ENCODE peak calls at places on chromosomes 3 and 15, in seven cellular contexts. I is Panc1, E is uterus, T is body of pancreas, W is tibial artery, M is astrocyte, Q is heart left ventricle. K is an unnamed sample. For H3K4me1 and H3K27me3, the result is how much of the 10 kb centered on the place peaks cover.

GRCh38 chr15:34116620-34117019 is 14.7 kb downstream of the PGBD4 start:
- DNase-seq in I (no peak), E (no peak), T (no peak), W (no peak), M (peak), Q (no peak), K (no peak)

GRCh38 chr3:175940881-175941280 is 1081.7 kb downstream of the NAALADL2 start:
- DNase-seq in I (no peak), E (no peak), T (no peak), W (no peak), M (no peak), Q (no peak), K (no peak)

GRCh38 chr15:57522148-57522547 is 69.6 kb upstream of the MYZAP start:
- DNase-seq in I (no peak), E (no peak), T (peak), W (no peak), M (no peak), Q (no peak), K (peak)

GRCh38 chr3:58093573-58094195 is 85.5 kb downstream of the FLNB start:
- DNase-seq in I (no peak), E (no peak), T (no peak), W (no peak), M (peak), Q (no peak), K (no peak)

GRCh38 chr3:49661281-49661680 is 12.9 kb upstream of the APEH start:
- DNase-seq in I (no peak), E (no peak), T (no peak), W (no peak), M (no peak), Q (no peak), K (peak)

GRCh38 chr3:185815391-185816282 is 9.2 kb downstream of the IGF2BP2 start:
- DNase-seq in I (no peak), E (no peak), T (no peak), W (no peak), M (peak), Q (no peak), K (no peak)

GRCh38 chr3:127200086-127200691 is 7.3 kb downstream of the PRR23E start:
- DNase-seq in I (no peak), E (no peak), T (no peak), W (peak), M (no peak), Q (no peak), K (no peak)

GRCh38 chr3:7171493-7171892 is 310.6 kb downstream of the GRM7 start:
- DNase-seq in I (no peak), E (no peak), T (no peak), W (no peak), M (no peak), Q (no peak), K (no peak)

GRCh38 chr15:66092053-66092976 is 161.2 kb downstream of the MEGF11 start:
- DNase-seq in I (no peak), E (no peak), T (no peak), W (peak), M (no peak), Q (no peak), K (no peak)

GRCh38 chr3:37197810-37198371 is 23.5 kb upstream of the LRRFIP2 start:
- DNase-seq in I (no peak), E (no peak), T (no peak), W (no peak), M (peak), Q (no peak), K (no peak)

GRCh38 chr3:139339219-139339906 is 4.5 kb upstream of the MRPS22 start:
- DNase-seq in I (no peak), E (no peak), T (no peak), W (no peak), M (peak), Q (no peak), K (peak)

GRCh38 chr3:18061737-18062136 is 319.3 kb upstream of the TBC1D5 start:
- DNase-seq in I (no peak), E (no peak), T (no peak), W (no peak), M (no peak), Q (no peak), K (no peak)

GRCh38 chr15:67148196-67148701 is 82.8 kb downstream of the SMAD3 start:
- DNase-seq in I (no peak), E (no peak), T (no peak), W (peak), M (peak), Q (no peak), K (no peak)

GRCh38 chr3:150806436-150806835 is 43.5 kb upstream of the SIAH2 start:
- DNase-seq in I (no peak), E (no peak), T (no peak), W (no peak), M (no peak), Q (no peak), K (no peak)

GRCh38 chr3:12708584-12709192 is 44.8 kb upstream of the RAF1 start:
- DNase-seq in I (no peak), E (peak), T (peak), W (peak), M (peak), Q (no peak), K (peak)

GRCh38 chr15:86743283-86743903 is 663.7 kb downstream of the AGBL1 start:
- DNase-seq in I (peak), E (no peak), T (peak), W (no peak), M (peak), Q (peak), K (no peak)

GRCh38 chr15:39885099-39885777 is 34.8 kb downstream of the GPR176 start:
- DNase-seq in I (no peak), E (no peak), T (no peak), W (no peak), M (no peak), Q (no peak), K (no peak)

GRCh38 chr15:100720406-100720967 is 118.1 kb downstream of the ASB7 start:
- DNase-seq in I (no peak), E (no peak), T (no peak), W (no peak), M (no peak), Q (no peak), K (peak)

GRCh38 chr3:23588547-23588946 is 217.2 kb upstream of the UBE2E1 start:
- DNase-seq in I (no peak), E (no peak), T (no peak), W (no peak), M (no peak), Q (no peak), K (no peak)

GRCh38 chr15:77369168-77369567 is 50.7 kb downstream of the PEAK1 start:
- DNase-seq in I (no peak), E (no peak), T (no peak), W (no peak), M (no peak), Q (no peak), K (no peak)

GRCh38 chr3:78907367-78907766 is 860.4 kb downstream of the ROBO1 start:
- DNase-seq in I (no peak), E (no peak), T (no peak), W (no peak), M (no peak), Q (no peak), K (no peak)

GRCh38 chr3:5330152-5330810 is 142.8 kb downstream of the EDEM1 start:
- DNase-seq in I (no peak), E (no peak), T (no peak), W (no peak), M (peak), Q (no peak), K (no peak)

GRCh38 chr3:102511168-102511567 is 76.4 kb downstream of the ZPLD1 start:
- DNase-seq in I (no peak), E (no peak), T (no peak), W (no peak), M (no peak), Q (no peak), K (no peak)

GRCh38 chr3:54654776-54655175 is 273.1 kb downstream of the LRTM1 start:
- DNase-seq in I (no peak), E (no peak), T (no peak), W (no peak), M (no peak), Q (no peak), K (no peak)

GRCh38 chr3:78003090-78003489 is 963.2 kb downstream of the ROBO2 start:
- DNase-seq in I (no peak), E (no peak), T (no peak), W (no peak), M (no peak), Q (no peak), K (no peak)

GRCh38 chr3:51141573-51141972 is 243.5 kb upstream of the MANF start:
- DNase-seq in I (no peak), E (no peak), T (no peak), W (no peak), M (no peak), Q (no peak), K (no peak)

GRCh38 chr15:101132390-101133180 is 119.3 kb downstream of the CHSY1 start:
- DNase-seq in I (no peak), E (no peak), T (no peak), W (no peak), M (no peak), Q (no peak), K (no peak)

GRCh38 chr3:11029948-11030347 is 37.4 kb downstream of the SLC6A1 start:
- DNase-seq in I (no peak), E (no peak), T (no peak), W (no peak), M (no peak), Q (no peak), K (no peak)

GRCh38 chr15:43493687-43494472 is 924 bp upstream of the TP53BP1 start:
- DNase-seq in I (no peak), E (no peak), T (no peak), W (no peak), M (no peak), Q (no peak), K (no peak)

GRCh38 chr15:90394074-90394473 is 6.0 kb downstream of the IQGAP1 start:
- DNase-seq in I (no peak), E (no peak), T (no peak), W (no peak), M (no peak), Q (no peak), K (no peak)

GRCh38 chr3:42667523-42668402 is 14.3 kb downstream of the ZBTB47 start:
- DNase-seq in I (no peak), E (peak), T (no peak), W (peak), M (no peak), Q (no peak), K (no peak)

GRCh38 chr3:171654809-171655208 is 155.5 kb downstream of the PLD1 start:
- DNase-seq in I (no peak), E (peak), T (peak), W (peak), M (peak), Q (peak), K (peak)

GRCh38 chr3:26637698-26638097 is 15.1 kb downstream of the LRRC3B start:
- DNase-seq in I (no peak), E (no peak), T (no peak), W (no peak), M (no peak), Q (no peak), K (no peak)

GRCh38 chr3:37493485-37494080 is 319.2 kb upstream of the LRRFIP2 start:
- DNase-seq in I (no peak), E (no peak), T (no peak), W (no peak), M (no peak), Q (no peak), K (no peak)

GRCh38 chr3:151345854-151346253 is 16.5 kb upstream of the P2RY13 start:
- DNase-seq in I (no peak), E (peak), T (no peak), W (no peak), M (peak), Q (no peak), K (no peak)

GRCh38 chr15:78133801-78134200 is 2.6 kb upstream of the CIB2 start:
- DNase-seq in I (no peak), E (no peak), T (no peak), W (no peak), M (no peak), Q (no peak), K (no peak)

GRCh38 chr15:64702816-64703631 is 72.4 kb downstream of the RBPMS2 start:
- DNase-seq in I (no peak), E (peak), T (peak), W (peak), M (peak), Q (peak), K (peak)
- H3K4me1 ChIP-seq in I (under half), E (under half), T (half or more), W (under half), M (under half), Q (under half), K (under half)

GRCh38 chr3:87307805-87308204 is 31.4 kb upstream of the POU1F1 start:
- DNase-seq in I (no peak), E (no peak), T (no peak), W (no peak), M (no peak), Q (no peak), K (no peak)
- TF ChIP-seq CTCF in I (peak), E (no peak), T (peak), W (no peak), M (peak), Q (no peak), K (no peak)

GRCh38 chr15:81265256-81265943 is 58.5 kb downstream of the STARD5 start:
- DNase-seq in I (no peak), E (no peak), T (no peak), W (no peak), M (no peak), Q (no peak), K (no peak)

GRCh38 chr15:81261172-81261808 is 62.7 kb downstream of the STARD5 start:
- DNase-seq in I (no peak), E (no peak), T (no peak), W (no peak), M (no peak), Q (no peak), K (no peak)

GRCh38 chr15:81264072-81264857 is 59.7 kb downstream of the STARD5 start:
- DNase-seq in I (no peak), E (no peak), T (no peak), W (no peak), M (no peak), Q (no peak), K (no peak)

GRCh38 chr15:81265944-81266775 is 57.8 kb downstream of the STARD5 start:
- DNase-seq in I (peak), E (peak), T (peak), W (peak), M (peak), Q (peak), K (peak)

DNA sequence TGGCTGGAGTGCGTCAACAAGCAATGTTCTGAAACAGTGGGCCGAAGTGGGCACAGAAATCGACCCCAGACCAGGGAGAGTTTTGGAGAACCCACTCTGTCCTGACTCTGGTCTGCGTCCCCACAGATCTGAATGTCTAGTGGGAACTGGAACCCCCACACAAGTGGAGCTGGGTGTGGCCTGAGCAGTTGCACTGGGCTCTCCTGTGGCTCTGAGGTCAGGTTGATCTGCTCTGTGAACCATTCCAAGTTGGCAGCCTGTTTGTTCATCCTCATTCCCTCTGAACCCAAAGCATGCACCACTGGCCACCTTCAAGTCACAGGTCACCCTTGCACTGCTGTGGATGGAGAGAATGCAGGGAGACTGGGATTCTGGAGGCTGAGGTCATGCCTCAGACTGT is 60.5 kb downstream of the STARD5 start:
- DNase-seq in I (no peak), E (no peak), T (no peak), W (no peak), M (no peak), Q (no peak), K (no peak)
- H3K27me3 ChIP-seq in I (under half), E (under half), T (under half), W (under half), M (under half), Q (under half), K (under half)

DNA sequence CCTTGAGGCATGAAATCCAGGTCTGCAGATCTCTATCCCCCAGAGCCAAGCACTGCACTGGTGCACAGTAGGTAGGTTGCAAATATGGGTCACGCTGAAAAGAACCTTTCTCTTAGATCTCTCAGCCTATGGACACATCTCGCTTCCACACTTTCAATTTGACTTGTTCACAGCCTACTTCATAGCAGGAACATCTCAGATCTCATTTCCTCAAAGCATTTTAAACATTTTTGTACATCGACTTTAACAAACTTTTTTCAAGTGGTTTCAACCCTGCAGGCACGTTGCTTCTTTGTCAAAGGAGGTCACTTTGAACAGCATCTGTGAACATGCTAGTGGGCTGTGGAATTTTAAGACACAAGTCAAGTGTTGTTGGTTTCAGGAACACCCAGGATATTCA is 76.0 kb downstream of the SLC12A8 start:
- DNase-seq in I (no peak), E (no peak), T (no peak), W (no peak), M (no peak), Q (no peak), K (no peak)
- H3K4me1 ChIP-seq in I (under half), E (under half), T (under half), W (under half), M (under half), Q (under half), K (under half)

GRCh38 chr3:190017575-190018288 is 103.0 kb downstream of the P3H2 start:
- DNase-seq in I (peak), E (peak), T (peak), W (no peak), M (peak), Q (no peak), K (peak)
- TF ChIP-seq CTCF in I (peak), E (peak), T (peak), W (peak), M (peak), Q (peak), K (peak)

GRCh38 chr3:87370007-87370406 is 93.6 kb upstream of the POU1F1 start:
- DNase-seq in I (no peak), E (no peak), T (no peak), W (no peak), M (peak), Q (no peak), K (no peak)

DNA sequence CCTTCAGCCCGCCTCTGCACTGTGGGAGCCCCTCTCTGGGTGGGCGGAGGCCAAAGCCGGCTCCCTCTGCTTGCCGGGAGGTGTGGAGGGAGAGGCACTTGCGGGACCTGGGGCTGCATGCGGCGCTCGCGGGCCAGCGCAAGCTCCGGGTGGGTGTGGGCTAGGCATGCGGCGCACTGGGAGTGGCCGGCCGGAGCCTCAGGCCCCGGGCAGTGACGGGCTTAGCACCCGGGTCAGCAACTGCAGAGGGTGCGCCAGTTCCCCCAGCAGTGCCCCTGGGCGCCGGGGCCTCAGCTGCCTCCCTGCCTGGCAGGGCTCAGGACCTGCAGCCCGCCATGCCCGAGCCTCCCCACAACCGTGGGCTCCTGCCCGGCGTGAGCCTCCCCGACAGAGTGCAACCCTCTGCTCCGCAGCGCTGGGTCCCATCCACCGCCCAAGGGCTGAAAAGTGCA is 98.9 kb upstream of the POU1F1 start:
- DNase-seq in I (no peak), E (no peak), T (no peak), W (no peak), M (no peak), Q (no peak), K (no peak)
- H3K27me3 ChIP-seq in I (under half), E (under half), T (under half), W (under half), M (under half), Q (under half), K (under half)

K was measured in adrenal gland.